ENCODE peak calls at places on chromosomes 3 and 15, in nine cellular contexts. One of them, this sample, is unnamed. For H3K4me1 and H3K9me3, the result is how much of the 10 kb centered on the place peaks cover.

GRCh38 chr3:41288785-41289184 is 89.5 kb downstream of the CTNNB1 start:
- DNase-seq in osteoblast: no peak
- DNase-seq in A549: no peak
- DNase-seq in pancreas: no peak
- DNase-seq in fibroblast of lung: no peak
- DNase-seq in psoas muscle: no peak
- DNase-seq in K562: peak
- DNase-seq in A673: no peak
- DNase-seq in lower lobe of right lung: no peak
- DNase-seq in this sample: no peak

GRCh38 chr3:17623464-17623863 is 119.0 kb downstream of the TBC1D5 start:
- DNase-seq in osteoblast: no peak
- DNase-seq in A549: no peak
- DNase-seq in pancreas: no peak
- DNase-seq in fibroblast of lung: no peak
- DNase-seq in psoas muscle: no peak
- DNase-seq in K562: no peak
- DNase-seq in A673: no peak
- DNase-seq in lower lobe of right lung: no peak
- DNase-seq in this sample: no peak

GRCh38 chr3:55147856-55148720 is 220.2 kb upstream of the LRTM1 start:
- DNase-seq in osteoblast: no peak
- DNase-seq in A549: no peak
- DNase-seq in pancreas: no peak
- DNase-seq in fibroblast of lung: peak
- DNase-seq in psoas muscle: no peak
- DNase-seq in K562: no peak
- DNase-seq in A673: no peak
- DNase-seq in lower lobe of right lung: no peak
- DNase-seq in this sample: no peak

GRCh38 chr15:48644827-48645557 is 517 bp downstream of the FBN1 start:
- DNase-seq in osteoblast: peak
- DNase-seq in A549: peak
- DNase-seq in pancreas: peak
- DNase-seq in fibroblast of lung: peak
- DNase-seq in psoas muscle: peak
- DNase-seq in K562: no peak
- DNase-seq in A673: peak
- DNase-seq in lower lobe of right lung: peak
- DNase-seq in this sample: peak

GRCh38 chr15:68382286-68383007 is 49.5 kb downstream of the ITGA11 start:
- DNase-seq in osteoblast: no peak
- DNase-seq in A549: no peak
- DNase-seq in pancreas: no peak
- DNase-seq in fibroblast of lung: no peak
- DNase-seq in psoas muscle: no peak
- DNase-seq in K562: no peak
- DNase-seq in A673: no peak
- DNase-seq in lower lobe of right lung: peak
- DNase-seq in this sample: no peak

GRCh38 chr15:89777821-89778380 is 1.8 kb downstream of the MESP2 start:
- DNase-seq in osteoblast: peak
- DNase-seq in A549: no peak
- DNase-seq in pancreas: no peak
- DNase-seq in fibroblast of lung: no peak
- DNase-seq in psoas muscle: no peak
- DNase-seq in K562: no peak
- DNase-seq in A673: no peak
- DNase-seq in lower lobe of right lung: no peak
- DNase-seq in this sample: no peak

GRCh38 chr15:39834256-39834655 is 51.6 kb upstream of the FSIP1 start:
- DNase-seq in osteoblast: peak
- DNase-seq in A549: no peak
- DNase-seq in pancreas: no peak
- DNase-seq in fibroblast of lung: peak
- DNase-seq in psoas muscle: no peak
- DNase-seq in K562: no peak
- DNase-seq in A673: peak
- DNase-seq in lower lobe of right lung: no peak
- DNase-seq in this sample: no peak

GRCh38 chr3:123766195-123767019 is 117.7 kb downstream of the MYLK start:
- DNase-seq in osteoblast: no peak
- DNase-seq in A549: no peak
- DNase-seq in pancreas: no peak
- DNase-seq in fibroblast of lung: peak
- DNase-seq in psoas muscle: no peak
- DNase-seq in K562: no peak
- DNase-seq in A673: no peak
- DNase-seq in lower lobe of right lung: no peak
- DNase-seq in this sample: peak

GRCh38 chr3:4754180-4755086 is 224.8 kb upstream of the BHLHE40 start:
- DNase-seq in osteoblast: no peak
- DNase-seq in A549: no peak
- DNase-seq in pancreas: no peak
- DNase-seq in fibroblast of lung: no peak
- DNase-seq in psoas muscle: no peak
- DNase-seq in K562: no peak
- DNase-seq in A673: no peak
- DNase-seq in lower lobe of right lung: no peak
- DNase-seq in this sample: no peak

GRCh38 chr3:181956122-181956521 is 244.4 kb downstream of the SOX2 start:
- DNase-seq in osteoblast: no peak
- DNase-seq in A549: no peak
- DNase-seq in pancreas: no peak
- DNase-seq in fibroblast of lung: no peak
- DNase-seq in psoas muscle: no peak
- DNase-seq in K562: no peak
- DNase-seq in A673: no peak
- DNase-seq in lower lobe of right lung: no peak
- DNase-seq in this sample: no peak

GRCh38 chr3:195094211-195094921 is 176.6 kb downstream of the XXYLT1 start:
- DNase-seq in osteoblast: peak
- DNase-seq in A549: no peak
- DNase-seq in pancreas: no peak
- DNase-seq in fibroblast of lung: no peak
- DNase-seq in psoas muscle: peak
- DNase-seq in K562: no peak
- DNase-seq in A673: peak
- DNase-seq in lower lobe of right lung: peak
- DNase-seq in this sample: peak

GRCh38 chr15:20646529-20647142 is 105.0 kb upstream of the GOLGA6L6 start:
- DNase-seq in osteoblast: peak
- DNase-seq in A549: no peak
- DNase-seq in pancreas: no peak
- DNase-seq in fibroblast of lung: no peak
- DNase-seq in psoas muscle: peak
- DNase-seq in K562: peak
- DNase-seq in A673: no peak
- DNase-seq in lower lobe of right lung: no peak
- DNase-seq in this sample: peak

DNA sequence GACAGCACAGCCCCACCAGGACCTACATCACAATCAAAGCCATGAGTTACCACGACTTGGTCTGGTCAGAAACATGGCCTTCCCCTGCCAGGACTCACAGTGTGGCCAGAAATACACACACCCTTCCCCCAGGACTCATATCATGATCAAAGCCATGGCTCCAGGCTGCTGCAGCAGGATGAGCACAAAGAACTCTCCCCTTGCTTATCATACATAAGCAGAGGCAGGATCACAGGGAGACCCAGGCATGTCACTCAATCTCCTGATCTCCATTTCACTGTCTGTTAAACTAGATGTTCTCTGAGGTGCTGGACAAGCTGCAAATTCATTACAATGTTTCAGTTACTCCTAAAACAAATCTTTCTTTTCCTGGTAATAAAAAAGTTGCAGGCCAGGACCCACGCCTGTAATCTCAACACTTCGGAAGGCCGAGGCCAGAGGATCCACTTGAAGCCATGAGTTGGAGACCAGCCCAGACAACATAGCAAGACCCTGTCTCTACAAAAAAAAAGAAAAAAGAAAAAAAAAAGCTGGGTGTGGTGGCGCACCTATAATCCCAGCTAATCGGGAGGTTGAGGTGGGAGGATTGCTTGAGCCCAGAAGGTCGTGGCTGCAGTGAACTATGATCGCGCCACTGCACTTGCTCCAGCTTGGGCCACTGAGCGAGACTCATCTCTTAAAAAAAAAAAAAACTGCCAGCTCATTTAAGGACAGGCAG is 1.2 kb downstream of the PFKFB4 start:
- DNase-seq in osteoblast: peak
- DNase-seq in A549: no peak
- DNase-seq in pancreas: peak
- DNase-seq in fibroblast of lung: no peak
- DNase-seq in psoas muscle: no peak
- DNase-seq in K562: peak
- DNase-seq in A673: no peak
- DNase-seq in lower lobe of right lung: no peak
- DNase-seq in this sample: no peak
- H3K4me3 ChIP-seq in osteoblast: no peak
- H3K4me3 ChIP-seq in A549: no peak
- H3K4me3 ChIP-seq in pancreas: peak
- H3K4me3 ChIP-seq in fibroblast of lung: no peak
- H3K4me3 ChIP-seq in psoas muscle: no peak
- H3K4me3 ChIP-seq in K562: peak
- H3K4me3 ChIP-seq in A673: peak
- H3K4me3 ChIP-seq in lower lobe of right lung: peak
- H3K4me3 ChIP-seq in this sample: no peak

GRCh38 chr3:53688989-53689388 is 157.2 kb downstream of the CHDH start:
- DNase-seq in osteoblast: no peak
- DNase-seq in A549: no peak
- DNase-seq in pancreas: no peak
- DNase-seq in fibroblast of lung: no peak
- DNase-seq in psoas muscle: no peak
- DNase-seq in K562: no peak
- DNase-seq in A673: no peak
- DNase-seq in lower lobe of right lung: no peak
- DNase-seq in this sample: no peak
- H3K4me1 ChIP-seq in osteoblast: under half
- H3K4me1 ChIP-seq in A549: under half
- H3K4me1 ChIP-seq in pancreas: under half
- H3K4me1 ChIP-seq in fibroblast of lung: under half
- H3K4me1 ChIP-seq in psoas muscle: under half
- H3K4me1 ChIP-seq in K562: under half
- H3K4me1 ChIP-seq in A673: under half
- H3K4me1 ChIP-seq in lower lobe of right lung: under half
- H3K4me1 ChIP-seq in this sample: under half

GRCh38 chr15:87034886-87035285 is 955.2 kb downstream of the AGBL1 start:
- DNase-seq in osteoblast: no peak
- DNase-seq in A549: no peak
- DNase-seq in pancreas: no peak
- DNase-seq in fibroblast of lung: no peak
- DNase-seq in psoas muscle: no peak
- DNase-seq in K562: no peak
- DNase-seq in A673: no peak
- DNase-seq in lower lobe of right lung: no peak
- DNase-seq in this sample: no peak

GRCh38 chr15:87033056-87033455 is 953.4 kb downstream of the AGBL1 start:
- DNase-seq in osteoblast: no peak
- DNase-seq in A549: no peak
- DNase-seq in pancreas: no peak
- DNase-seq in fibroblast of lung: no peak
- DNase-seq in psoas muscle: no peak
- DNase-seq in K562: no peak
- DNase-seq in A673: no peak
- DNase-seq in lower lobe of right lung: no peak
- DNase-seq in this sample: no peak

GRCh38 chr15:87031545-87032230 is 952.0 kb downstream of the AGBL1 start:
- DNase-seq in osteoblast: no peak
- DNase-seq in A549: no peak
- DNase-seq in pancreas: no peak
- DNase-seq in fibroblast of lung: no peak
- DNase-seq in psoas muscle: no peak
- DNase-seq in K562: no peak
- DNase-seq in A673: no peak
- DNase-seq in lower lobe of right lung: no peak
- DNase-seq in this sample: no peak

DNA sequence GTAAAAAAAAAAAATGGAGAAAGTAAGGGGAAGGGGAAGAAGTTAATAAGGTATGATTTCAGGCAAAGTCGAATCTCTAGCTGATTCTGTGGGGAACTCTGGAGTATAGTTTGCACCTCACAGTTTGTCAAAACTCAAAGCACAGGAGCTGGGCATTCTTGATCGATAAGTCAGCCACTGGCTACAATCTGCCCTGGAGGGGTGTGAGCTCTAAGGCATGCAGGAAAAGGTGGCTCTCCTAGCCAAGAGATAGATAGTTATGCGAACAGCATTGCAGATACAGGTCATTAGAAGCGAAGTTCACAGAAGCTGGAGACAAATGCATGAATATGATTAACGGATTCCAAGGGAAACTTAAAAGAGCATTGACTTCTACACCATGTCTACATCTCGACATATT is 952.6 kb downstream of the AGBL1 start:
- DNase-seq in osteoblast: no peak
- DNase-seq in A549: no peak
- DNase-seq in pancreas: no peak
- DNase-seq in fibroblast of lung: no peak
- DNase-seq in psoas muscle: no peak
- DNase-seq in K562: no peak
- DNase-seq in A673: no peak
- DNase-seq in lower lobe of right lung: no peak
- DNase-seq in this sample: no peak
- H3K9me3 ChIP-seq in osteoblast: under half
- H3K9me3 ChIP-seq in A549: under half
- H3K9me3 ChIP-seq in pancreas: under half
- H3K9me3 ChIP-seq in fibroblast of lung: under half
- H3K9me3 ChIP-seq in psoas muscle: under half
- H3K9me3 ChIP-seq in K562: under half
- H3K9me3 ChIP-seq in A673: under half
- H3K9me3 ChIP-seq in lower lobe of right lung: under half
- H3K9me3 ChIP-seq in this sample: under half

GRCh38 chr3:167882057-167882667 is 146.6 kb downstream of the SERPINI1 start:
- DNase-seq in osteoblast: no peak
- DNase-seq in A549: peak
- DNase-seq in pancreas: no peak
- DNase-seq in fibroblast of lung: peak
- DNase-seq in psoas muscle: no peak
- DNase-seq in K562: peak
- DNase-seq in A673: peak
- DNase-seq in lower lobe of right lung: no peak
- DNase-seq in this sample: no peak

GRCh38 chr3:167883452-167883851 is 147.9 kb downstream of the SERPINI1 start:
- DNase-seq in osteoblast: no peak
- DNase-seq in A549: no peak
- DNase-seq in pancreas: no peak
- DNase-seq in fibroblast of lung: no peak
- DNase-seq in psoas muscle: no peak
- DNase-seq in K562: no peak
- DNase-seq in A673: no peak
- DNase-seq in lower lobe of right lung: no peak
- DNase-seq in this sample: no peak

GRCh38 chr3:167885277-167885676 is 149.8 kb downstream of the SERPINI1 start:
- DNase-seq in osteoblast: no peak
- DNase-seq in A549: no peak
- DNase-seq in pancreas: no peak
- DNase-seq in fibroblast of lung: no peak
- DNase-seq in psoas muscle: no peak
- DNase-seq in K562: no peak
- DNase-seq in A673: no peak
- DNase-seq in lower lobe of right lung: no peak
- DNase-seq in this sample: no peak

GRCh38 chr3:167886690-167887089 is 151.2 kb downstream of the SERPINI1 start:
- DNase-seq in osteoblast: no peak
- DNase-seq in A549: no peak
- DNase-seq in pancreas: no peak
- DNase-seq in fibroblast of lung: peak
- DNase-seq in psoas muscle: no peak
- DNase-seq in K562: no peak
- DNase-seq in A673: no peak
- DNase-seq in lower lobe of right lung: no peak
- DNase-seq in this sample: no peak

GRCh38 chr3:167884481-167884880 is 149.0 kb downstream of the SERPINI1 start:
- DNase-seq in osteoblast: no peak
- DNase-seq in A549: no peak
- DNase-seq in pancreas: no peak
- DNase-seq in fibroblast of lung: no peak
- DNase-seq in psoas muscle: no peak
- DNase-seq in K562: no peak
- DNase-seq in A673: no peak
- DNase-seq in lower lobe of right lung: no peak
- DNase-seq in this sample: no peak
- H3K4me3 ChIP-seq in osteoblast: no peak
- H3K4me3 ChIP-seq in A549: no peak
- H3K4me3 ChIP-seq in pancreas: no peak
- H3K4me3 ChIP-seq in fibroblast of lung: no peak
- H3K4me3 ChIP-seq in psoas muscle: no peak
- H3K4me3 ChIP-seq in K562: no peak
- H3K4me3 ChIP-seq in A673: no peak
- H3K4me3 ChIP-seq in lower lobe of right lung: no peak
- H3K4me3 ChIP-seq in this sample: no peak